ENCODE peak calls at places on chromosome 17, in four cellular contexts. Q is heart left ventricle, C is breast epithelium, X is thyroid gland. D is an unnamed sample.
A peak's percentile ranks its signal among the peaks of the same experiment; 100 is the strongest.

GRCh38 chr17:61483778-61484116 is 31.5 kb downstream of the TBX4 start:
- DNase-seq in X (no peak), C (no peak), Q (no peak), D (no peak)

GRCh38 chr17:50276588-50277356 is 2.5 kb downstream of the TMEM92 start:
- DNase-seq in Q (no peak), X (no peak), C (no peak), D (no peak)

GRCh38 chr17:32486091-32486700 is 597 bp upstream of the CDK5R1 start:
- DNase-seq in Q (peak; percentile 72), C (no peak), X (peak; percentile 58), D (peak; percentile 95)

GRCh38 chr17:67671492-67671891 is 46.2 kb upstream of the NOL11 start:
- DNase-seq in X (no peak), C (no peak), Q (no peak), D (no peak)

GRCh38 chr17:74923538-74924249 is 379 bp upstream of the OTOP2 start:
- DNase-seq in Q (peak; percentile 56), C (peak; percentile 66), X (peak; percentile 57), D (peak; percentile 94)

GRCh38 chr17:63498621-63499195 is 21.8 kb downstream of the ACE start:
- DNase-seq in C (no peak), X (no peak), Q (no peak), D (no peak)

GRCh38 chr17:8125947-8126305 is 2.0 kb upstream of the HES7 start:
- DNase-seq in C (no peak), X (peak; percentile 44), Q (peak; percentile 32), D (peak; percentile 83)

GRCh38 chr17:68257924-68258323 is 10.1 kb downstream of the AMZ2 start:
- DNase-seq in X (no peak), Q (no peak), C (no peak), D (no peak)

GRCh38 chr17:40124279-40125141 is 2.7 kb downstream of the MSL1 start:
- DNase-seq in Q (no peak), X (no peak), C (no peak), D (no peak)

GRCh38 chr17:35069311-35069710 is 5.8 kb upstream of the RFFL start:
- DNase-seq in Q (no peak), X (no peak), C (no peak), D (no peak)

GRCh38 chr17:81346908-81347349 is 48.3 kb upstream of the BAHCC1 start:
- DNase-seq in C (no peak), X (no peak), Q (no peak), D (no peak)

GRCh38 chr17:81004336-81005015 is 12.8 kb downstream of the CHMP6 start:
- DNase-seq in C (no peak), Q (no peak), X (no peak), D (no peak)

GRCh38 chr17:57528084-57528451 is 217.0 kb downstream of the CCDC182 start:
- DNase-seq in C (no peak), Q (no peak), X (peak; percentile 23), D (peak; percentile 32)

GRCh38 chr17:28133562-28133970 is 91.1 kb downstream of the NLK start:
- DNase-seq in C (no peak), X (no peak), Q (no peak), D (no peak)

GRCh38 chr17:72520665-72521303 is 400.0 kb downstream of the SOX9 start:
- DNase-seq in X (no peak), Q (no peak), C (no peak), D (no peak)

GRCh38 chr17:68600123-68600880 is 865 bp downstream of the FAM20A start:
- DNase-seq in Q (peak; percentile 39), X (peak; percentile 79), C (no peak), D (peak; percentile 91)

GRCh38 chr17:38777641-38778250 is 21.6 kb downstream of the PIP4K2B start:
- DNase-seq in C (no peak), Q (no peak), X (no peak), D (no peak)

GRCh38 chr17:49861150-49861884 is 13.4 kb upstream of the TAC4 start:
- DNase-seq in X (peak; percentile 60), Q (no peak), C (no peak), D (no peak)

GRCh38 chr17:7884581-7885356 is 3.8 kb upstream of the CHD3 start:
- DNase-seq in Q (peak; percentile 16), C (no peak), X (peak; percentile 33), D (peak; percentile 90)

GRCh38 chr17:63356275-63356905 is 89.7 kb downstream of the CYB561 start:
- DNase-seq in Q (no peak), C (no peak), X (no peak), D (no peak)

GRCh38 chr17:18155179-18155578 is 28.4 kb upstream of the ALKBH5 start:
- DNase-seq in C (no peak), Q (no peak), X (no peak), D (no peak)

GRCh38 chr17:18156976-18157280 is 26.7 kb upstream of the ALKBH5 start:
- DNase-seq in Q (no peak), C (no peak), X (no peak), D (no peak)

GRCh38 chr17:18158022-18158600 is 25.5 kb upstream of the ALKBH5 start:
- DNase-seq in X (peak; percentile 97), Q (peak; percentile 92), C (peak; percentile 96), D (peak; percentile 96)

GRCh38 chr17:18157354-18157985 is 26.2 kb upstream of the ALKBH5 start:
- DNase-seq in Q (no peak), C (no peak), X (no peak), D (peak; percentile 83)

GRCh38 chr17:18156171-18156975 is 27.3 kb upstream of the ALKBH5 start:
- DNase-seq in C (no peak), Q (no peak), X (no peak), D (no peak)
- TF ChIP-seq CTCF in C (no peak), Q (no peak), X (no peak), D (no peak)

GRCh38 chr17:18314731-18315497 is at the start of the genes SMCR8 and TOP3A:
- DNase-seq in C (peak; percentile 99), X (peak; percentile 99), Q (peak; percentile 98), D (peak; percentile 98)

GRCh38 chr17:18315498-18316360 is 636 bp downstream of the SMCR8 start:
- DNase-seq in C (no peak), Q (no peak), X (no peak), D (peak; percentile 29)

GRCh38 chr17:18318771-18319450 is 3.8 kb downstream of the SMCR8 start:
- DNase-seq in X (no peak), Q (no peak), C (no peak), D (no peak)

GRCh38 chr17:18318122-18318521 is 3.0 kb downstream of the SMCR8 start:
- DNase-seq in C (no peak), X (no peak), Q (no peak), D (no peak)

DNA sequence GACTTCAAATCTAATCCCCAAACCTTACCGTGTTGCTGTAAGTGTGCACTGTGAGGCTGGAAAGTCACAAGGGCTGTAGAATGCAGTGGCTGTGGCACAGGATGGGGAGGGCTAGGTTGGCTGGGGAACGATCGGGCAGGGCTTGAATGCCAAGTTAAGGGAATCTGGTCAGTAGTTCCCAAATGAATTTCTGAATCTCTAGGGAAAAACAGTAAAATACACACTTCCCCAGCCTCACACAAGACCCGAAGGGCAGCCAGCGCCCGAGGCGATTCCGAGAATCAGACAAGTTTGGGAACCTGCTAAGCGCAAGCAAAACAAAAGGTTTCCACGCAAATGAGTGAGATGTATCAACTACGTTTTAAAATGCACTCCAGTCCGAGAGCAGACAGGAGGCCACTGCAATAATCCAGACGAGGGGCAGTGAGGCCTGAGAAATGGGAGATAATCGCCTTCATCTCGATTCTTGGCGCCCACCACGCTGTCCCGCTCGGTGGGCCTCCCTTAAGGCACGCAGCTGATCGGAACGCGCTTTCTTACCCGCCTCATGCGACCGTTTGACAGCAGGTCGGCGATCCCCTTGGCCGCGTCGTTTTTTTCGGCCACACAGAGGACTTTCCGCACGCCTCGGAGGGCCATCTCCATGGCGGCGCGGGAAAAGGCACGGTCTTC is 599 bp downstream of the TOP3A start:
- DNase-seq in X (peak; percentile 16), C (no peak), Q (no peak), D (no peak)
- H3K4me1 ChIP-seq in X (peaks cover 27% of the 10 kb centered on the region), C (peaks cover 14% of the 10 kb centered on the region), Q (peaks cover 45% of the 10 kb centered on the region), D (peaks cover 54% of the 10 kb centered on the region)

DNA sequence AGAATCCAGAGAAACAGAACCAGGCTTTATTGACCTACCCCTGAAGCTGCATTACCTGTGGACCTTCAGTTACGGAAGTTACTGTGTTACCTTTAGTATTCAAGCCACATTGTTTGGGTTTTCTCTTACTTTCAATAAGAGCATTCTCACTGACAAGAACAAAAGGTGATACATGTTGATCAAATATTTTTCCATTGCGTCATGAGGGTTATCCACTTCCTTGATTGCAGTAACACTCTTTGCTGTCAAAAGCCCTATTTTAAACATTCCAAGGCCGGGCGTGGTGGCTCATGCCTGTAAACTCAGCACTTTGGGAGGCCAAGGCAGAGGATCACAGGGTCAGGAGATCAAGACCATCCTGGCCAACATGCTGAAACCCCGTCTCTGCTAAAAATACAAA is 28.6 kb upstream of the PAFAH1B1 start:
- DNase-seq in Q (no peak), X (no peak), C (no peak), D (no peak)
- TF ChIP-seq POLR2A in Q (no peak), X (no peak), C (no peak), D (no peak)

DNA sequence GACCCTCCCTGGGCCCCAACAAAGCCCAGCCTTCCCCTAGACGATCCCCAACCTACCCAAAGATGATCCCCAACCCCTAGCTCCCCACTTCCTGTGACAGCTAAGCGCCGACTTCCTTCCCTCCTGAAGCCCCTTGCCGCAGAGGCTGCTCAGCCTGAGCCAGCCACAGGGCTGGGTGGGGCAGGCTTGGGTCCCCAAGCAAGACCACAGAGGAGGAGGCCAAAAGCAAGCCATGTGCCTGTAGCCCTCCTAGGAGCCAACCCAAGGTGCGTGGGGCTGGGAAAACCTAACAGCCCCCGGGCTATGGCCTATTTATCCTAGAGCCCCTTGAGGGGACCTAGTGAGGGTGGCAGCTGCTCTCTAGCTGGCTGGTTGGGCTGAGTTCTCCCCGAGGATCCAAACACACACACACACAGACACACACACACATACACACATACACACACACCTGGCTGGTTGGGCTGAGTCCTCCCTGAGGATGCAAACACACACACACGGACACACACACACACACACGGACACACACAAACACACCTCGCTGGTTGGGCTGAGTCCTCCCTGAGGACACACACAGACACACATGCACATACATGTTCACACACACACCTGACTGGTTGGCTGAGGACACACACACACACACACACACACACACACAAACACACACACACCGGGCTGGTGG is 4.8 kb downstream of the ARRB2 start:
- DNase-seq in C (no peak), Q (no peak), X (no peak), D (no peak)
- TF ChIP-seq CTCF in C (no peak), Q (no peak), X (no peak), D (no peak)

DNA sequence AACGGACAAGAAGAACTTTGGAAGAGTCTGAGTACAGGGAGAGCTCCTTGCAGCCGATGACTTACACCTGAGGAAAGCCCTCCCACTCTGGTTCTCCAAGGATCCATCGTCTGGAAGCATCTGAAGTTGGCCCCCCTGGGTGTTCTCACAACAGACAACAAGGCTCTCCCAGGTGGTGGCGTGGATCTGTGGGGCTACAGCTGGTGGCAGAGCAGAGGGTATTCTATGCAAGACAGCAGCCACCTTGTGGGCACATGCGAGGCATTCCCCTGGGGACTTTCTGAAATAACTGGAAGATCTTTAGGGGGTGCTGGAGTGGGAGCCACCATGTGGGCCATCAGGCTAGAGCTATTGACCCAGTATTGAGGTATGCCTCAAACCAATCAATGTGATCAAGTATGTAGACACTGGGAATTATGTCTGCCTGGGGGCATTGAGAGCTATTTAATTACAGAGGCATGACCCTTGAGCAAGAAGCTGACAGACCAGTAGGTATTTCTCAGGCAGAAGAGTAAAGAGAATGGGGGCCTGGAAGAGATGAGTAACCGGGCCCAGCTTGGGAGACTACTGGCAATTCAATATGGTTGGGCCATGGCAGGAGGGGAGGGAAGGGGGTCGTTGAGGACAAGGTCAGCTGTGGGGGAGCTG is 6.9 kb upstream of the KRT19 start:
- DNase-seq in C (no peak), Q (no peak), X (no peak), D (no peak)
- H3K4me1 ChIP-seq in C (no peaks in the 10 kb centered on the region), Q (no peaks in the 10 kb centered on the region), X (no peaks in the 10 kb centered on the region), D (peaks cover 10% of the 10 kb centered on the region)